ENCODE peak calls at places on chromosomes 13 and 19, in seven cellular contexts. U is ovary; T is stomach; M is NB4; X is astrocyte of the spinal cord; R is CD8-positive, alpha-beta memory T cell; K is BJ. G is an unnamed sample.

GRCh38 chr13:37406031-37406430 is 192.5 kb downstream of the POSTN start:
- DNase-seq in U (no peak), T (no peak), M (no peak), X (no peak), R (no peak), K (no peak), G (no peak)

GRCh38 chr13:34247596-34247995 is 429.6 kb downstream of the RFC3 start:
- DNase-seq in U (no peak), T (no peak), M (no peak), X (no peak), R (no peak), K (no peak), G (no peak)

GRCh38 chr19:14482112-14482941 is 7.2 kb upstream of the PTGER1 start:
- DNase-seq in U (no peak), T (no peak), M (no peak), X (no peak), R (no peak), K (no peak), G (no peak)

GRCh38 chr13:102913924-102914628 is 68.2 kb downstream of the ERCC5 start:
- DNase-seq in U (no peak), T (peak), M (no peak), X (peak), R (no peak), K (no peak), G (no peak)

GRCh38 chr13:89688908-89689307 is 1658.6 kb upstream of the MIR17HG start:
- DNase-seq in U (no peak), T (no peak), M (no peak), X (no peak), R (no peak), K (no peak), G (no peak)

GRCh38 chr13:25738342-25738771 is 313.5 kb downstream of the SHISA2 start:
- DNase-seq in U (no peak), T (peak), M (peak), X (peak), R (no peak), K (no peak), G (no peak)

GRCh38 chr13:49165798-49166752 is 54.1 kb upstream of the MLNR start:
- DNase-seq in U (no peak), T (no peak), M (peak), X (no peak), R (no peak), K (no peak), G (no peak)

GRCh38 chr19:35328851-35329285 is at the start of gene CD22:
- DNase-seq in U (no peak), T (no peak), M (peak), X (no peak), R (no peak), K (no peak), G (no peak)

GRCh38 chr19:13505761-13506549 is at the start of gene CACNA1A:
- DNase-seq in U (no peak), T (no peak), M (no peak), X (no peak), R (no peak), K (no peak), G (no peak)

GRCh38 chr13:105334211-105334610 is 1201.3 kb downstream of the EFNB2 start:
- DNase-seq in U (no peak), T (no peak), M (no peak), X (peak), R (no peak), K (peak), G (no peak)

GRCh38 chr13:49791214-49791752 is 1.2 kb downstream of the KPNA3 start:
- DNase-seq in U (no peak), T (no peak), M (peak), X (peak), R (no peak), K (no peak), G (no peak)

GRCh38 chr19:42071247-42071646 is 1.2 kb upstream of the GRIK5 start:
- DNase-seq in U (no peak), T (no peak), M (no peak), X (no peak), R (no peak), K (no peak), G (no peak)

GRCh38 chr13:20398459-20398858 is 127.2 kb downstream of the CRYL1 start:
- DNase-seq in U (no peak), T (peak), M (no peak), X (no peak), R (no peak), K (no peak), G (peak)

GRCh38 chr19:51226068-51226467 is 1.2 kb downstream of the CD33 start:
- DNase-seq in U (no peak), T (no peak), M (peak), X (no peak), R (no peak), K (no peak), G (no peak)

GRCh38 chr13:57409121-57409520 is 222.4 kb upstream of the PCDH17 start:
- DNase-seq in U (no peak), T (no peak), M (no peak), X (no peak), R (no peak), K (no peak), G (no peak)

GRCh38 chr19:50266896-50267295 is 62.3 kb downstream of the KCNC3 start:
- DNase-seq in U (no peak), T (peak), M (no peak), X (no peak), R (no peak), K (no peak), G (peak)

GRCh38 chr19:15432018-15432494 is 13.3 kb upstream of the AKAP8L start:
- DNase-seq in U (no peak), T (no peak), M (no peak), X (no peak), R (no peak), K (no peak), G (no peak)

GRCh38 chr13:52599037-52599852 is 43.0 kb upstream of the HNRNPA1L2 start:
- DNase-seq in U (no peak), T (no peak), M (no peak), X (peak), R (no peak), K (no peak), G (no peak)

GRCh38 chr19:28878862-28879566 is 333.9 kb downstream of the UQCRFS1 start:
- DNase-seq in U (peak), T (peak), M (peak), X (peak), R (peak), K (peak), G (peak)

GRCh38 chr13:114259374-114259773 is 22.0 kb upstream of the UPF3A start:
- DNase-seq in U (no peak), T (no peak), M (no peak), X (no peak), R (no peak), K (no peak), G (no peak)

GRCh38 chr13:49838989-49839388 is 46.5 kb upstream of the KPNA3 start:
- DNase-seq in U (no peak), T (no peak), M (no peak), X (no peak), R (no peak), K (no peak), G (no peak)

GRCh38 chr19:18999896-19000620 is 33.3 kb downstream of the SUGP2 start:
- DNase-seq in U (no peak), T (no peak), M (peak), X (no peak), R (no peak), K (no peak), G (no peak)

GRCh38 chr13:97211986-97212385 is 10.1 kb upstream of the MBNL2 start:
- DNase-seq in U (no peak), T (no peak), M (no peak), X (no peak), R (no peak), K (no peak), G (no peak)

GRCh38 chr13:57636811-57637210 is 5.3 kb downstream of the PCDH17 start:
- DNase-seq in U (no peak), T (no peak), M (no peak), X (no peak), R (no peak), K (no peak), G (no peak)

GRCh38 chr13:29575098-29575497 is 20.4 kb downstream of the SLC7A1 start:
- DNase-seq in U (no peak), T (no peak), M (no peak), X (no peak), R (no peak), K (no peak), G (no peak)

GRCh38 chr19:10255358-10255757 is 3.3 kb downstream of the MRPL4 start:
- DNase-seq in U (no peak), T (no peak), M (peak), X (no peak), R (no peak), K (no peak), G (no peak)

GRCh38 chr19:16197188-16197621 is 506 bp upstream of the AP1M1 start:
- DNase-seq in U (no peak), T (no peak), M (no peak), X (peak), R (no peak), K (peak), G (peak)

GRCh38 chr13:110542311-110542796 is 19.2 kb downstream of the RAB20 start:
- DNase-seq in U (no peak), T (no peak), M (no peak), X (no peak), R (no peak), K (no peak), G (no peak)

GRCh38 chr19:1516395-1516753 is 3.6 kb upstream of the ADAMTSL5 start:
- DNase-seq in U (no peak), T (no peak), M (no peak), X (no peak), R (no peak), K (no peak), G (no peak)

GRCh38 chr13:114161028-114161556 is 18.0 kb upstream of the CFAP97D2 start:
- DNase-seq in U (no peak), T (no peak), M (no peak), X (no peak), R (no peak), K (no peak), G (no peak)

GRCh38 chr13:94706854-94707399 is 5.4 kb downstream of the SOX21 start:
- DNase-seq in U (no peak), T (no peak), M (no peak), X (peak), R (no peak), K (no peak), G (no peak)

GRCh38 chr19:51462681-51463080 is 4.4 kb upstream of the SIGLEC8 start:
- DNase-seq in U (no peak), T (peak), M (no peak), X (no peak), R (no peak), K (no peak), G (no peak)

GRCh38 chr19:33473644-33474305 is 47.8 kb downstream of the PEPD start:
- DNase-seq in U (peak), T (no peak), M (no peak), X (peak), R (no peak), K (peak), G (no peak)

GRCh38 chr19:10404888-10405808 is 1.8 kb upstream of the CDC37 start:
- DNase-seq in U (no peak), T (no peak), M (no peak), X (no peak), R (no peak), K (no peak), G (no peak)

GRCh38 chr13:30364133-30364532 is 56.8 kb upstream of the KATNAL1 start:
- DNase-seq in U (no peak), T (no peak), M (peak), X (no peak), R (no peak), K (no peak), G (no peak)

GRCh38 chr13:97194473-97194872 is 27.7 kb upstream of the MBNL2 start:
- DNase-seq in U (no peak), T (no peak), M (no peak), X (peak), R (no peak), K (peak), G (no peak)

GRCh38 chr19:5083547-5083965 is 114.6 kb downstream of the KDM4B start:
- DNase-seq in U (peak), T (no peak), M (no peak), X (peak), R (no peak), K (no peak), G (no peak)

GRCh38 chr13:98565726-98566577 is 11.0 kb downstream of the STK24 start:
- DNase-seq in U (peak), T (peak), M (no peak), X (no peak), R (no peak), K (no peak), G (peak)

GRCh38 chr13:74015137-74015536 is 119.1 kb downstream of the KLF12 start:
- DNase-seq in U (no peak), T (no peak), M (no peak), X (no peak), R (no peak), K (no peak), G (no peak)

GRCh38 chr13:19586904-19587634 is 25.7 kb upstream of the TPTE2 start:
- DNase-seq in U (no peak), T (peak), M (peak), X (peak), R (peak), K (peak), G (peak)

DNA sequence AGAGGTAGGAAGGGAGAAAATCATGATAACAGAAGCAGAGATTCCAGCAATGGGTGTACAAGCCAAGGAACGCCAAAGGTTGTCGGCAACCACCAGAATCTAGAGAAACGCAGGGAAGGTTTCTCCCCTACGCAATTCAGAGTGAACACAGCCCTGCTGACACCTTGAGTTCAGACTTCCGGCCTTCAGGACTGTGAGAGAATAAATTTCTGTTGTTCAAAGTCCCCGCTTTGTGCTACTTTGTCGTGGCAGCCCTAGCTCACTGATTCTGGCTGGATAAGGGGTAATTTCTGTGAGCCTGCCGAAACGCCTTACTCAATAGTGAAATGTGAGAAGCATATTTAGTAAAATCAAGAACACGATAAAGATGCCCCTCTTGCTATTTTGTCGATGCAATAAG is 5.3 kb upstream of the CLEC4G start:
- DNase-seq in U (no peak), T (no peak), M (no peak), X (no peak), R (no peak), K (no peak), G (no peak)
- H3K4me3 ChIP-seq in U (no peak), T (no peak), M (no peak), X (no peak), R (no peak), K (no peak), G (no peak)

GRCh38 chr13:101755228-101755887 is 302.9 kb downstream of the ITGBL1 start:
- DNase-seq in U (no peak), T (no peak), M (no peak), X (no peak), R (no peak), K (no peak), G (no peak)

GRCh38 chr13:101749584-101749983 is 297.1 kb downstream of the ITGBL1 start:
- DNase-seq in U (no peak), T (no peak), M (no peak), X (no peak), R (no peak), K (no peak), G (no peak)

GRCh38 chr13:101747039-101747438 is 294.6 kb downstream of the ITGBL1 start:
- DNase-seq in U (no peak), T (no peak), M (no peak), X (no peak), R (no peak), K (no peak), G (no peak)

GRCh38 chr13:101752432-101752831 is 300.0 kb downstream of the ITGBL1 start:
- DNase-seq in U (no peak), T (no peak), M (no peak), X (no peak), R (no peak), K (no peak), G (no peak)

GRCh38 chr13:101751488-101751887 is 299.0 kb downstream of the ITGBL1 start:
- DNase-seq in U (no peak), T (no peak), M (peak), X (peak), R (no peak), K (peak), G (no peak)
- H3K4me3 ChIP-seq in U (no peak), T (no peak), M (no peak), X (no peak), R (no peak), K (no peak), G (no peak)

DNA sequence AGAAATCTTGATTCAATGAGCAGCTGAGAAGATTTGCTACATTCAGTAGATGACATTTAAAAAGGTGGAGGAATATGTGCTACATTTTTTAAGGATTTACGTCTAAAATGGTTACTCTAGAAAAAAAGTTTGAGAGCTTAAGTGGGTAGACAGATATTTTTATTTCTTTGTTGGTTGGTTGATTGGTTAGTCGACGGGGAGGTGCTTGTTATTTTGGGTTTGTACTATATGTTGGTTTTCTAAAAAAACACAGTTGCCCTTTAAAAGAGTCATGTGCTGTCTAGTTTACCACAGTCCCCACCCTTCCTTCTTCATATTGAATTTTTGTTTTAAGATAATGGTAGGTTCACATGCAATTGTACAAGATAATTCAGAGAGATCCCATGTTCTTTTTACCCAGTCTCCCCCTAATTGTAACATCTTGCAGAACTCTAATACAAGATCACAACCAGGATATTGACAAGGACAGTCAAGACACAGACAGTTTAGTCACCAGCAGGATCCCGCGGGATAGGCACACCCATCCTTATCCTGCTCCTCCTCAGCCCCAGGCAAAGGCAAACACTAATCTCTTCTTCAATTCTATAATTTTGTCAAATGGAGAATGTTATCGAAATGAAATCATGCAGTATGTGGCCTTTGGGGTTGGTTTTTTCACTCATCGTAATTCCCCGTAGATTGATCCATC is 171.4 kb downstream of the FOXO1 start:
- DNase-seq in U (no peak), T (no peak), M (no peak), X (no peak), R (no peak), K (no peak), G (no peak)
- H3K4me3 ChIP-seq in U (no peak), T (no peak), M (no peak), X (no peak), R (peak), K (no peak), G (no peak)

GRCh38 chr13:108915634-108916497 is 286.5 kb downstream of the MYO16 start:
- DNase-seq in U (peak), T (peak), M (peak), X (peak), R (no peak), K (no peak), G (peak)
- H3K4me3 ChIP-seq in U (no peak), T (no peak), M (peak), X (no peak), R (no peak), K (no peak), G (no peak)

DNA sequence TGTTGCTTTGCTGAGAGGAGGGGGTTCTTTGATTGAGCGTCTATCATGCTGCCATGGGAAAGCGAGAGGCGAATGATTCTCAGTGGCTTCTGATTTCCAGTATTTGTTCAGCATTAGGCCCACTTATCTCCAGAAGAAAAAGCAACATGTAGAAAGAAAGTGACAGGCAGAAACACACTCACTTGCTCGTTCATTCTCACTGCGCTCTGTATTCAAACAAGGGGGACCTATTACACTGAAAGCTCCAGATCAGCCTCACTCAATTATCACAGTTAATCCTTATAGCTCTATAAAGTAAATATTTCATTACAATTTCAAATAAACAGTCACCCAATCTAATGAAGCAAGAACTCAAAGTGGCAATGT is 106.8 kb downstream of the DACH1 start:
- DNase-seq in U (no peak), T (no peak), M (no peak), X (no peak), R (no peak), K (no peak), G (no peak)
- H3K4me3 ChIP-seq in U (no peak), T (no peak), M (no peak), X (no peak), R (no peak), K (no peak), G (no peak)